ENCODE peak calls at places on chromosomes 12 and 14, in five cellular contexts. E is HCT116; R is CD4-positive, alpha-beta T cell; B is lower leg skin; P is AG09319. L is an unnamed sample.

GRCh38 chr12:105485321-105485910 is 154.9 kb downstream of the C12orf75 start:
- DNase-seq in P (no peak), B (peak), E (no peak), R (no peak), L (no peak)

GRCh38 chr14:68516235-68516634 is 276.6 kb downstream of the ZFP36L1 start:
- DNase-seq in P (no peak), R (no peak), B (no peak), E (no peak), L (no peak)

GRCh38 chr14:99745307-99745951 is 47.8 kb upstream of the EML1 start:
- DNase-seq in B (no peak), P (no peak), R (no peak), E (no peak), L (no peak)

GRCh38 chr14:35390577-35391387 is 13.8 kb downstream of the NFKBIA start:
- DNase-seq in R (no peak), E (no peak), B (no peak), P (no peak), L (no peak)

GRCh38 chr12:27305673-27306504 is 26.7 kb upstream of the BMAL2 start:
- DNase-seq in B (no peak), E (peak), R (no peak), P (peak), L (no peak)

GRCh38 chr12:63028951-63029350 is 94.0 kb upstream of the PPM1H start:
- DNase-seq in E (no peak), B (no peak), P (no peak), R (no peak), L (no peak)

GRCh38 chr14:92754956-92755355 is 6.5 kb upstream of the LGMN start:
- DNase-seq in B (no peak), R (no peak), E (no peak), P (no peak), L (no peak)

GRCh38 chr14:90388982-90389381 is 7.8 kb upstream of the CALM1 start:
- DNase-seq in P (no peak), R (no peak), B (no peak), E (no peak), L (no peak)

GRCh38 chr12:75444444-75445136 is 36.0 kb upstream of the GLIPR1 start:
- DNase-seq in R (no peak), B (no peak), P (no peak), E (no peak), L (no peak)

GRCh38 chr12:21773263-21773741 is 1.2 kb downstream of the KCNJ8 start:
- DNase-seq in R (no peak), B (no peak), E (peak), P (no peak), L (no peak)

DNA sequence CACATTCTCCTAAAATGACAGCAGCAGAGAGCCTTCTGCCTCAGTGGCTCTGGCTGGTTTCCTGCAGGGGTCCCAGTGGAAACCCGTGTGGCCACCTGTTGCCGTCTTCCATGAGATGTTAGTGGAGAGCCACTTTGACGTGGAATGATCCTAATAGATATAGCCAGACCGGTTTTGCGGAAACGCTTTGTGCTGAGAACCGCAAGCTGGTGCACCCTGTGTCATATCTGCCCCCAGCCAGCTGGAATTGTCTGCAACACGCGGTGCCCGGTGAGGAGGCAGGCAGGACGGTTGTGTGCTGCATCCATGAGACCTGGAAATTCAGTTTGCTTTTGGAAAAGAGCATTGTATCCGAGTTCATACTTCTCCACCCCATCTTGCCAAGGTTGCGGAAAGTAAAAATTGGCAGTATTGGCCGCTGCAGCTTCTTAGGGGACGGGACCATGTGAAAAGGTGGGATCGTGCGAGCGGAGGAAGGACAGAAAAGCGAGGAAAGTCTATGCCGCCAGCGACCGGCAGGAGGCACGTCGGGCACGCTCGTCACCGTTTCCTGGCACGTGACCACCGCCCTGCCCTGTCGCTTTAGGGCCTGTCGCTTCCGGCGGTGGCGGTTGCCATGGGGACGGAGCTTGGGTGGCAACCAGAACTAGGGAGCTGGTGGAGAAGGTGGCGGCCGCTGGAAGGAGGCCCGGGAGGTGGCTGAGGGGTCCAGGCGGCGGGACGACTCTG is at the start of gene CFAP251:
- DNase-seq in B (peak), P (no peak), E (peak), R (peak), L (peak)
- TF ChIP-seq CTCF in B (peak), P (peak), E (peak), R (peak), L (peak)

GRCh38 chr12:116497051-116497529 is 62.1 kb upstream of the MAP1LC3B2 start:
- DNase-seq in E (peak), P (no peak), R (no peak), B (peak), L (no peak)
- TF ChIP-seq CTCF in E (no peak), P (no peak), R (no peak), B (no peak), L (no peak)

DNA sequence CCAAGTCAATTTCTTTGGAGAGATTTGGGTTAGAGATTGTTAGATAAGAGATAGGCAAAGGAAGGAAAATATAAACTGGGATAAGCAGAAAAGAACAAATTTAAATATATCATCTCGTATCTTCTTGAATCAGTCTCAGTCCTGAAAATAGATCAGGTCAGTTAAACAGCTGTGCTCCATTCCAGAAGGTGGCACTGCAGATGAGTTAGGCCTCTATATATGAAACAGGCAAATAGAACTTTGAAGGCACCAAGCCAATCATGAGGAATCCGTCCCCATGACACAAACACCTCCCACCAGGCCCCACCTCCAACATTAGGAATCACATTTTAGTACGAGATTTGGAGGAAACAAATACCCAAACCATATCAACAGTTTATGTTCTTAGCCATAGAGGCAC is 605.5 kb upstream of the USP15 start:
- DNase-seq in E (peak), P (no peak), B (no peak), R (no peak), L (no peak)
- TF ChIP-seq CTCF in E (peak), P (no peak), B (no peak), R (no peak), L (no peak)

GRCh38 chr12:116674643-116675183 is 63.2 kb downstream of the SPRING1 start:
- DNase-seq in R (no peak), P (no peak), E (no peak), B (no peak), L (no peak)
- TF ChIP-seq CTCF in R (no peak), P (no peak), E (no peak), B (no peak), L (no peak)

DNA sequence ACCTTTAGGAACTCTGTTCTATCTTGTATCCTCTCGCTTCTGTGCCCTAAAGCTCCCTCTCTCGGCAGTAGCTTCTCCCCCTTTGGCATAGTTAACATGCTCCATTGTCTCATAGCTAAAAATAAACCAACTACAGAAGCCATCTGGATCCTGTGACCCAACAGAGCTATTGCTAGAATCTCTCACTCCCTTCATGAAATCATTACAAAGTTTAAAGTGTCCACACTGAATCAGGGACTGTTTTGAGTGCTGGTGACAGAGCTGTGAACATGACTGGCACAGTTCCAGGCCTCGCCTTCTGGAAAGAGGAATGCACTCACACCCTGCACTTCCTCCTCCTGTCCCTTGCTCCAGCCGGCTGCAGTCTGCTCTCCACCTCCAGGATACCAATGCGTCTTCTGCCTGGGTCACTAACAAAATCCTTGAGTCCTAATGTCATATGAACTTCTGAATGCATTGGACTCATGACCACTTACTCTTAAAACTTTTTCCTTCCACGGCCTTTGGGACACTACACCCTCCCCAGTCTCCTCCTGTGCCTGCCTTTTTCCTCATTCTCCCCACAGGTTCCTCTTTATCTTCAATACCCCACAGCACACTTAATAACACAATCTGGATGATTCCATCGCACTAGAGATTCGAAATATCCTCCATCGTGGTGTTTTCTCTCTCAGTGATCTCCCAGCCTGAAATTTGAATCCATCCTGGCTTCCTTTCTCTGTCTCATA is 13.2 kb downstream of the PLBD1 start:
- DNase-seq in P (no peak), E (peak), R (no peak), B (peak), L (no peak)
- TF ChIP-seq CTCF in P (no peak), E (peak), R (no peak), B (no peak), L (no peak)

GRCh38 chr14:105532735-105533141 is 6.4 kb downstream of the TMEM121 start:
- DNase-seq in R (no peak), B (no peak), P (no peak), E (no peak), L (no peak)
- TF ChIP-seq CTCF in R (no peak), B (no peak), P (peak), E (peak), L (no peak)

GRCh38 chr12:77932216-77932615 is 101.5 kb downstream of the NAV3 start:
- DNase-seq in R (no peak), P (no peak), E (no peak), B (no peak), L (no peak)
- TF ChIP-seq CTCF in R (no peak), P (no peak), E (peak), B (no peak), L (no peak)

GRCh38 chr12:45712319-45712718 is 17.2 kb upstream of the ARID2 start:
- DNase-seq in E (no peak), B (no peak), R (no peak), P (no peak), L (no peak)
- TF ChIP-seq CTCF in E (no peak), B (no peak), R (no peak), P (no peak), L (no peak)